ENCODE peak calls at places on chromosomes 4 and X, in five cellular contexts. R is keratinocyte, C is body of pancreas, Z is GM12878, F is tibial artery. L is an unnamed sample.
A peak's percentile ranks its signal among the peaks of the same experiment; 100 is the strongest.

GRCh38 chr4:53654300-53654758 is 63.0 kb upstream of the LNX1 start:
- DNase-seq in R (no peak), C (peak; percentile 69), Z (peak; percentile 58), F (no peak), L (no peak)

GRCh38 chrX:23764183-23764582 is 18.8 kb upstream of the SAT1 start:
- DNase-seq in R (no peak), C (no peak), Z (no peak), F (no peak), L (no peak)

GRCh38 chr4:71198958-71199357 is 139.9 kb upstream of the SLC4A4 start:
- DNase-seq in R (no peak), C (no peak), Z (no peak), F (no peak), L (no peak)

GRCh38 chr4:113566015-113566795 is 195.3 kb downstream of the CAMK2D start:
- DNase-seq in R (no peak), C (no peak), Z (no peak), F (no peak), L (no peak)

GRCh38 chr4:169342159-169342865 is 71.6 kb upstream of the SH3RF1 start:
- DNase-seq in R (no peak), C (peak; percentile 93), Z (no peak), F (no peak), L (no peak)

GRCh38 chr4:145066063-145066501 is 31.9 kb downstream of the ANAPC10 start:
- DNase-seq in R (no peak), C (no peak), Z (no peak), F (no peak), L (no peak)

GRCh38 chr4:110615366-110616161 is 7.3 kb downstream of the PITX2 start:
- DNase-seq in R (no peak), C (no peak), Z (no peak), F (no peak), L (no peak)

GRCh38 chrX:118536687-118537461 is 41.3 kb downstream of the DOCK11 start:
- DNase-seq in R (no peak), C (no peak), Z (peak; percentile 33), F (no peak), L (peak; percentile 3)

GRCh38 chr4:141389649-141390048 is 169.0 kb downstream of the ZNF330 start:
- DNase-seq in R (peak; percentile 66), C (no peak), Z (no peak), F (no peak), L (no peak)

GRCh38 chr4:154719087-154719486 is 24.7 kb upstream of the LRAT start:
- DNase-seq in R (peak; percentile 42), C (no peak), Z (no peak), F (no peak), L (no peak)

GRCh38 chr4:181479145-181479544 is 764.1 kb upstream of the TENM3 start:
- DNase-seq in R (no peak), C (no peak), Z (no peak), F (no peak), L (no peak)

GRCh38 chr4:8761167-8761823 is 110.3 kb downstream of the HMX1 start:
- DNase-seq in R (no peak), C (no peak), Z (no peak), F (peak; percentile 34), L (no peak)

GRCh38 chr4:132328761-132329160 is 820.3 kb upstream of the PCDH10 start:
- DNase-seq in R (no peak), C (no peak), Z (no peak), F (no peak), L (no peak)

GRCh38 chrX:46957299-46957698 is 45.1 kb downstream of the JADE3 start:
- DNase-seq in R (no peak), C (no peak), Z (no peak), F (no peak), L (no peak)

GRCh38 chr4:86338989-86339388 is 20.9 kb downstream of the MAPK10 start:
- DNase-seq in R (peak; percentile 38), C (peak; percentile 24), Z (no peak), F (no peak), L (no peak)

GRCh38 chr4:148112231-148112982 is 329.8 kb downstream of the NR3C2 start:
- DNase-seq in R (no peak), C (no peak), Z (no peak), F (no peak), L (no peak)

GRCh38 chr4:98996056-98996941 is 778 bp downstream of the METAP1 start:
- DNase-seq in R (no peak), C (peak; percentile 14), Z (no peak), F (no peak), L (no peak)

GRCh38 chrX:19721726-19722370 is 165.6 kb downstream of the SH3KBP1 start:
- DNase-seq in R (no peak), C (no peak), Z (no peak), F (no peak), L (peak; percentile 13)

GRCh38 chrX:150238656-150239382 is 124.3 kb upstream of the MAMLD1 start:
- DNase-seq in R (no peak), C (no peak), Z (no peak), F (no peak), L (no peak)

GRCh38 chr4:53592686-53593641 is 1.7 kb upstream of the LNX1 start:
- DNase-seq in R (peak; percentile 33), C (peak; percentile 88), Z (no peak), F (no peak), L (no peak)

GRCh38 chr4:81504685-81505598 is 33.2 kb upstream of the RASGEF1B start:
- DNase-seq in R (no peak), C (peak; percentile 75), Z (no peak), F (peak; percentile 86), L (peak; percentile 8)

GRCh38 chr4:1055721-1056590 is 44.5 kb downstream of the FGFRL1 start:
- DNase-seq in R (no peak), C (no peak), Z (no peak), F (peak; percentile 48), L (no peak)

GRCh38 chrX:47169726-47170515 is 23.7 kb upstream of the UBA1 start:
- DNase-seq in R (no peak), C (no peak), Z (no peak), F (no peak), L (no peak)

GRCh38 chr4:180203349-180203748 is 2039.9 kb upstream of the TENM3 start:
- DNase-seq in R (no peak), C (no peak), Z (peak; percentile 31), F (no peak), L (no peak)

GRCh38 chr4:152344001-152344400 is 191.9 kb downstream of the FBXW7 start:
- DNase-seq in R (no peak), C (no peak), Z (no peak), F (no peak), L (no peak)

GRCh38 chr4:72295966-72296557 is 264.3 kb downstream of the NPFFR2 start:
- DNase-seq in R (no peak), C (no peak), Z (no peak), F (no peak), L (no peak)

GRCh38 chrX:2485460-2485753 is 15.4 kb downstream of the DHRSX start:
- DNase-seq in R (no peak), C (no peak), Z (no peak), F (no peak), L (no peak)

GRCh38 chr4:146582864-146583263 is 55.8 kb upstream of the POU4F2 start:
- DNase-seq in R (no peak), C (no peak), Z (no peak), F (no peak), L (no peak)

GRCh38 chr4:7917669-7918068 is 22.0 kb downstream of the AFAP1 start:
- DNase-seq in R (no peak), C (no peak), Z (no peak), F (no peak), L (no peak)

GRCh38 chr4:129233691-129234090 is 137.7 kb downstream of the C4orf33 start:
- DNase-seq in R (no peak), C (no peak), Z (no peak), F (no peak), L (no peak)

GRCh38 chr4:10098770-10099139 is 17.8 kb downstream of the WDR1 start:
- DNase-seq in R (no peak), C (no peak), Z (no peak), F (no peak), L (no peak)

GRCh38 chr4:70559924-70560323 is 32.1 kb upstream of the AMBN start:
- DNase-seq in R (no peak), C (no peak), Z (no peak), F (no peak), L (no peak)

DNA sequence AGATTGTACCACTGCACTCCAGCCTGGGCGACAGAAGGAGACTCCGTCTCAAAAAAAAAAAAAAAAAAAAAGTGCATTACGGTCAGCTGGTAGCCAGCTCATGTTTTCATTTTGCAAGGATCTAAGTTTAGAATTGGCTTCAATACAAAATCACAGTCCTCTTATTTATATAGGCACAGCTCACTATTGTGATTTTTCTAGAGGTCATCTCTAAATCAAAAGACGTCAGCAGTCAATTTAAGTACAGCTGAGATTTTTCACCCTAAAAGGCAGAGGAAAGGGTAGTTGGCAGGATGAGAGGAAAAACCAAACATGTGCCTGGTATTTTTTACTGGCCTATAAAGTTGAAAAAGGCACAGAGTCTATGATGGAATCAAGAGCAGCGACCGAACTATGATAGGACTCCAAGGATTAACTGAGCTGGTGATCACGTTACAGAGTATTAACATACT is 30.8 kb downstream of the ASB5 start:
- DNase-seq in R (no peak), C (no peak), Z (no peak), F (no peak), L (no peak)
- H3K27ac ChIP-seq in R (no peak overlapping the region), C (no peak overlapping the region), Z (no peak overlapping the region), F (peak overlapping the region; percentile 82), L (no peak overlapping the region)

DNA sequence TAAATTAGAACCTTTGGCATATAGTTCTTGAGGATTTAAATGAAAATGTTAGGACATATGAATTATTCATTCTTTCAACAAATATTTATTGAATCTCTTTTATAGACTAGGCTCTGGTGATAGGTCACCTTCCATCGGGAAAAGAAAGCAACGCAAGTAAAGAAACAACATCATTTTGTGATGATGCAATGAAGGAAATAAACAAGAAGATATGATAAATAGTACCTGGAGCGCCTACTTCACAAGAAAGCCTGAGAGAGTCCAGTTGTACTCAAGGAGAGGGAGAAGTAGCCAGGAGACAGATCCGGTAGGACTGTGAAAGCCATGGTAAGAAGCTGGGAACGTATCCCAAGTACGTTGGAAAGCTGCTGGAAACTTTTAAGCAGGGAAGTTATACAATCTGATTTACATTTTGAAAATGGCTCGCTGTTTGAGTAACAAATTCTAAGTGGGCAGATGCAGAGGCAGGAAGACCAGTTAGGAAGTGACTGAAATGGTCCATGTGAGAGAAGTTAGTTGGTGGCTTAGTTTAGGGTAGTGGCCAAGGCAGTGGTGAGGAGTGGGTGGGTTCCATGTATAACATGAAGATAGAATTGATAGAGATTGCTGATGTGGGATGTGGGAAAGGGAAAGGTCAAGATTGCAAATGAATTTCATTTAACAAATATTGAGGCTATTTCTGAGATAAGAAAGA is 17.7 kb upstream of the CPE start:
- DNase-seq in R (no peak), C (no peak), Z (no peak), F (no peak), L (no peak)
- H3K27ac ChIP-seq in R (no peak overlapping the region), C (no peak overlapping the region), Z (no peak overlapping the region), F (no peak overlapping the region), L (no peak overlapping the region)

GRCh38 chr4:80126435-80126834 is 53.4 kb upstream of the ANTXR2 start:
- DNase-seq in R (no peak), C (no peak), Z (no peak), F (no peak), L (no peak)
- H3K27ac ChIP-seq in R (peak overlapping the region; percentile 60), C (no peak overlapping the region), Z (no peak overlapping the region), F (no peak overlapping the region), L (no peak overlapping the region)

DNA sequence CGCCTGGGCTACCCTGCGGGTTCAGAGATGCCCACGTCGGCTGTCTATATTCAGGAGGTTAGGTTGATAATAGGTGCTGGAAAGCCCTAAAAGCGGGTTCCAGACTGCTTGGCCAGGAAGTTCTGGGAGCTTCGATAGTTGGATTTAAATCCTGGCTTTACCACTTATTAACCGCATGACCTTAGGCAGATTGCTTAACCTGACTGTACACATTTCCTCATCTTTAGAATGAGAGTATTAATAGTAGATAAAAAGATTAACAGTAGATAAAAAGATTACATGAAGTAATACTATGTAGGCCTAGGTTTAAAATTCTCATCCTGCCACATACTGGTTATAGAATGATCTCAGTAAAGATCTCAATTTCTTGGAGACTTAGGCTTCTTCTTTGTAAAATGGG is 75.0 kb upstream of the ESX1 start:
- DNase-seq in R (no peak), C (no peak), Z (no peak), F (no peak), L (no peak)
- H3K27ac ChIP-seq in R (peak overlapping the region; percentile 58), C (no peak overlapping the region), Z (no peak overlapping the region), F (no peak overlapping the region), L (no peak overlapping the region)